ENCODE peak calls at places on chromosomes 5 and 9, in five cellular contexts. One of them, this sample, is unnamed.

GRCh38 chr5:115096034-115096769 is 73.5 kb downstream of the TRIM36 start:
- DNase-seq in GM13976: no peak
- DNase-seq in dorsolateral prefrontal cortex: peak
- DNase-seq in brain microvascular endothelial cell: no peak
- DNase-seq in nephron progenitor cell: no peak
- DNase-seq in this sample: no peak

GRCh38 chr5:31407921-31408714 is 123.8 kb downstream of the DROSHA start:
- DNase-seq in dorsolateral prefrontal cortex: no peak
- DNase-seq in brain microvascular endothelial cell: no peak
- DNase-seq in nephron progenitor cell: no peak
- DNase-seq in GM13976: no peak
- DNase-seq in this sample: no peak

GRCh38 chr5:96091874-96092273 is 130.2 kb upstream of the ELL2 start:
- DNase-seq in GM13976: no peak
- DNase-seq in brain microvascular endothelial cell: no peak
- DNase-seq in nephron progenitor cell: no peak
- DNase-seq in dorsolateral prefrontal cortex: no peak
- DNase-seq in this sample: no peak

GRCh38 chr5:157819502-157820125 is 39.3 kb downstream of the CLINT1 start:
- DNase-seq in nephron progenitor cell: no peak
- DNase-seq in dorsolateral prefrontal cortex: no peak
- DNase-seq in brain microvascular endothelial cell: no peak
- DNase-seq in GM13976: no peak
- DNase-seq in this sample: no peak

GRCh38 chr9:89606049-89606481 is 1.3 kb downstream of the GADD45G start:
- DNase-seq in brain microvascular endothelial cell: peak
- DNase-seq in nephron progenitor cell: peak
- DNase-seq in GM13976: peak
- DNase-seq in dorsolateral prefrontal cortex: peak
- DNase-seq in this sample: peak

GRCh38 chr9:107118873-107119272 is 164.2 kb upstream of the RAD23B start:
- DNase-seq in nephron progenitor cell: peak
- DNase-seq in GM13976: no peak
- DNase-seq in dorsolateral prefrontal cortex: no peak
- DNase-seq in brain microvascular endothelial cell: no peak
- DNase-seq in this sample: no peak

GRCh38 chr5:61055434-61056006 is 106.7 kb downstream of the SMIM15 start:
- DNase-seq in brain microvascular endothelial cell: peak
- DNase-seq in dorsolateral prefrontal cortex: no peak
- DNase-seq in GM13976: peak
- DNase-seq in nephron progenitor cell: no peak
- DNase-seq in this sample: no peak

GRCh38 chr5:57779383-57780223 is 297.0 kb upstream of the ACTBL2 start:
- DNase-seq in brain microvascular endothelial cell: peak
- DNase-seq in GM13976: peak
- DNase-seq in dorsolateral prefrontal cortex: no peak
- DNase-seq in nephron progenitor cell: peak
- DNase-seq in this sample: no peak

GRCh38 chr9:15576350-15577050 is 23.7 kb downstream of the CCDC171 start:
- DNase-seq in GM13976: no peak
- DNase-seq in brain microvascular endothelial cell: no peak
- DNase-seq in dorsolateral prefrontal cortex: no peak
- DNase-seq in nephron progenitor cell: no peak
- DNase-seq in this sample: no peak

GRCh38 chr9:69299316-69299715 is 25.7 kb upstream of the ENTREP1 start:
- DNase-seq in nephron progenitor cell: no peak
- DNase-seq in dorsolateral prefrontal cortex: no peak
- DNase-seq in GM13976: no peak
- DNase-seq in brain microvascular endothelial cell: no peak
- DNase-seq in this sample: no peak

GRCh38 chr9:3699868-3700267 is 174.1 kb upstream of the RFX3 start:
- DNase-seq in dorsolateral prefrontal cortex: no peak
- DNase-seq in GM13976: no peak
- DNase-seq in brain microvascular endothelial cell: no peak
- DNase-seq in nephron progenitor cell: no peak
- DNase-seq in this sample: no peak

GRCh38 chr9:134383148-134383547 is 56.9 kb downstream of the RXRA start:
- DNase-seq in dorsolateral prefrontal cortex: no peak
- DNase-seq in nephron progenitor cell: no peak
- DNase-seq in GM13976: no peak
- DNase-seq in brain microvascular endothelial cell: no peak
- DNase-seq in this sample: no peak

GRCh38 chr5:10406636-10407035 is 35.0 kb upstream of the ROPN1L start:
- DNase-seq in brain microvascular endothelial cell: no peak
- DNase-seq in GM13976: no peak
- DNase-seq in nephron progenitor cell: no peak
- DNase-seq in dorsolateral prefrontal cortex: no peak
- DNase-seq in this sample: no peak

GRCh38 chr5:1385395-1386273 is 40.7 kb upstream of the CLPTM1L start:
- DNase-seq in dorsolateral prefrontal cortex: peak
- DNase-seq in nephron progenitor cell: peak
- DNase-seq in GM13976: peak
- DNase-seq in brain microvascular endothelial cell: peak
- DNase-seq in this sample: peak

GRCh38 chr9:123063172-123063508 is 29.7 kb downstream of the GPR21 start:
- DNase-seq in nephron progenitor cell: no peak
- DNase-seq in GM13976: no peak
- DNase-seq in brain microvascular endothelial cell: no peak
- DNase-seq in dorsolateral prefrontal cortex: no peak
- DNase-seq in this sample: no peak

GRCh38 chr9:90641868-90642558 is 611 bp downstream of the DIRAS2 start:
- DNase-seq in GM13976: no peak
- DNase-seq in brain microvascular endothelial cell: no peak
- DNase-seq in nephron progenitor cell: no peak
- DNase-seq in dorsolateral prefrontal cortex: peak
- DNase-seq in this sample: no peak

GRCh38 chr5:54904425-54904824 is 81.0 kb downstream of the ESM1 start:
- DNase-seq in brain microvascular endothelial cell: peak
- DNase-seq in GM13976: no peak
- DNase-seq in dorsolateral prefrontal cortex: no peak
- DNase-seq in nephron progenitor cell: peak
- DNase-seq in this sample: no peak

GRCh38 chr5:81922790-81923398 is 48.9 kb upstream of the ATG10 start:
- DNase-seq in GM13976: no peak
- DNase-seq in brain microvascular endothelial cell: no peak
- DNase-seq in dorsolateral prefrontal cortex: no peak
- DNase-seq in nephron progenitor cell: no peak
- DNase-seq in this sample: no peak

GRCh38 chr9:84670106-84670800 is 724 bp downstream of the NTRK2 start:
- DNase-seq in brain microvascular endothelial cell: no peak
- DNase-seq in GM13976: peak
- DNase-seq in nephron progenitor cell: peak
- DNase-seq in dorsolateral prefrontal cortex: peak
- DNase-seq in this sample: no peak

GRCh38 chr5:10920400-10920799 is 159.4 kb upstream of the DAP start:
- DNase-seq in GM13976: no peak
- DNase-seq in dorsolateral prefrontal cortex: no peak
- DNase-seq in nephron progenitor cell: no peak
- DNase-seq in brain microvascular endothelial cell: no peak
- DNase-seq in this sample: no peak

GRCh38 chr5:93649234-93649900 is 66.3 kb downstream of the NR2F1 start:
- DNase-seq in dorsolateral prefrontal cortex: no peak
- DNase-seq in GM13976: no peak
- DNase-seq in brain microvascular endothelial cell: no peak
- DNase-seq in nephron progenitor cell: no peak
- DNase-seq in this sample: no peak

GRCh38 chr5:17248999-17249634 is 31.7 kb downstream of the BASP1 start:
- DNase-seq in dorsolateral prefrontal cortex: no peak
- DNase-seq in brain microvascular endothelial cell: peak
- DNase-seq in GM13976: no peak
- DNase-seq in nephron progenitor cell: no peak
- DNase-seq in this sample: no peak

GRCh38 chr9:109977521-109977920 is 197.5 kb downstream of the PALM2AKAP2 start:
- DNase-seq in brain microvascular endothelial cell: no peak
- DNase-seq in GM13976: no peak
- DNase-seq in nephron progenitor cell: no peak
- DNase-seq in dorsolateral prefrontal cortex: no peak
- DNase-seq in this sample: no peak

GRCh38 chr5:58459276-58459859 is 518 bp downstream of the PLK2 start:
- DNase-seq in brain microvascular endothelial cell: no peak
- DNase-seq in GM13976: no peak
- DNase-seq in nephron progenitor cell: no peak
- DNase-seq in dorsolateral prefrontal cortex: no peak
- DNase-seq in this sample: no peak

GRCh38 chr5:14869286-14870164 is 2.1 kb downstream of the ANKH start:
- DNase-seq in dorsolateral prefrontal cortex: peak
- DNase-seq in GM13976: no peak
- DNase-seq in brain microvascular endothelial cell: no peak
- DNase-seq in nephron progenitor cell: no peak
- DNase-seq in this sample: no peak

GRCh38 chr5:134140530-134141201 is 26.2 kb downstream of the TCF7 start:
- DNase-seq in GM13976: peak
- DNase-seq in dorsolateral prefrontal cortex: peak
- DNase-seq in nephron progenitor cell: peak
- DNase-seq in brain microvascular endothelial cell: peak
- DNase-seq in this sample: peak

GRCh38 chr5:168227001-168227400 is 64.4 kb upstream of the WWC1 start:
- DNase-seq in brain microvascular endothelial cell: peak
- DNase-seq in nephron progenitor cell: no peak
- DNase-seq in GM13976: no peak
- DNase-seq in dorsolateral prefrontal cortex: no peak
- DNase-seq in this sample: no peak

GRCh38 chr9:97617939-97618416 is 15.2 kb downstream of the TSTD2 start:
- DNase-seq in GM13976: no peak
- DNase-seq in nephron progenitor cell: no peak
- DNase-seq in dorsolateral prefrontal cortex: no peak
- DNase-seq in brain microvascular endothelial cell: no peak
- DNase-seq in this sample: no peak

GRCh38 chr5:65076251-65076869 is 307.6 kb downstream of the CWC27 start:
- DNase-seq in GM13976: peak
- DNase-seq in dorsolateral prefrontal cortex: no peak
- DNase-seq in nephron progenitor cell: no peak
- DNase-seq in brain microvascular endothelial cell: peak
- DNase-seq in this sample: no peak

GRCh38 chr5:15889001-15889400 is 290.6 kb downstream of the MARCHF11 start:
- DNase-seq in GM13976: no peak
- DNase-seq in brain microvascular endothelial cell: no peak
- DNase-seq in dorsolateral prefrontal cortex: no peak
- DNase-seq in nephron progenitor cell: no peak
- DNase-seq in this sample: no peak

GRCh38 chr5:4015709-4016108 is 420.1 kb downstream of the IRX1 start:
- DNase-seq in GM13976: no peak
- DNase-seq in brain microvascular endothelial cell: no peak
- DNase-seq in nephron progenitor cell: no peak
- DNase-seq in dorsolateral prefrontal cortex: no peak
- DNase-seq in this sample: no peak

GRCh38 chr9:35882265-35882848 is 12.2 kb upstream of the OR13J1 start:
- DNase-seq in dorsolateral prefrontal cortex: peak
- DNase-seq in nephron progenitor cell: peak
- DNase-seq in GM13976: peak
- DNase-seq in brain microvascular endothelial cell: peak
- DNase-seq in this sample: peak

GRCh38 chr9:126056312-126057021 is 270.2 kb upstream of the MVB12B start:
- DNase-seq in dorsolateral prefrontal cortex: no peak
- DNase-seq in nephron progenitor cell: no peak
- DNase-seq in brain microvascular endothelial cell: no peak
- DNase-seq in GM13976: no peak
- DNase-seq in this sample: no peak

GRCh38 chr5:81850494-81850893 is 99.6 kb upstream of the SSBP2 start:
- DNase-seq in nephron progenitor cell: no peak
- DNase-seq in GM13976: no peak
- DNase-seq in dorsolateral prefrontal cortex: peak
- DNase-seq in brain microvascular endothelial cell: no peak
- DNase-seq in this sample: no peak

GRCh38 chr5:172769598-172770373 is 1.2 kb downstream of the DUSP1 start:
- DNase-seq in dorsolateral prefrontal cortex: peak
- DNase-seq in GM13976: peak
- DNase-seq in nephron progenitor cell: no peak
- DNase-seq in brain microvascular endothelial cell: peak
- DNase-seq in this sample: peak

GRCh38 chr5:125578551-125578950 is 832.1 kb upstream of the ZNF608 start:
- DNase-seq in brain microvascular endothelial cell: no peak
- DNase-seq in GM13976: no peak
- DNase-seq in dorsolateral prefrontal cortex: no peak
- DNase-seq in nephron progenitor cell: no peak
- DNase-seq in this sample: no peak

GRCh38 chr5:125576823-125577222 is 830.4 kb upstream of the ZNF608 start:
- DNase-seq in nephron progenitor cell: no peak
- DNase-seq in dorsolateral prefrontal cortex: no peak
- DNase-seq in brain microvascular endothelial cell: no peak
- DNase-seq in GM13976: no peak
- DNase-seq in this sample: no peak

GRCh38 chr5:125575561-125576504 is 829.4 kb upstream of the ZNF608 start:
- DNase-seq in dorsolateral prefrontal cortex: peak
- DNase-seq in brain microvascular endothelial cell: no peak
- DNase-seq in nephron progenitor cell: peak
- DNase-seq in GM13976: no peak
- DNase-seq in this sample: no peak
- TF ChIP-seq CTCF in dorsolateral prefrontal cortex: peak
- TF ChIP-seq CTCF in brain microvascular endothelial cell: no peak
- TF ChIP-seq CTCF in nephron progenitor cell: no peak
- TF ChIP-seq CTCF in GM13976: no peak
- TF ChIP-seq CTCF in this sample: no peak

DNA sequence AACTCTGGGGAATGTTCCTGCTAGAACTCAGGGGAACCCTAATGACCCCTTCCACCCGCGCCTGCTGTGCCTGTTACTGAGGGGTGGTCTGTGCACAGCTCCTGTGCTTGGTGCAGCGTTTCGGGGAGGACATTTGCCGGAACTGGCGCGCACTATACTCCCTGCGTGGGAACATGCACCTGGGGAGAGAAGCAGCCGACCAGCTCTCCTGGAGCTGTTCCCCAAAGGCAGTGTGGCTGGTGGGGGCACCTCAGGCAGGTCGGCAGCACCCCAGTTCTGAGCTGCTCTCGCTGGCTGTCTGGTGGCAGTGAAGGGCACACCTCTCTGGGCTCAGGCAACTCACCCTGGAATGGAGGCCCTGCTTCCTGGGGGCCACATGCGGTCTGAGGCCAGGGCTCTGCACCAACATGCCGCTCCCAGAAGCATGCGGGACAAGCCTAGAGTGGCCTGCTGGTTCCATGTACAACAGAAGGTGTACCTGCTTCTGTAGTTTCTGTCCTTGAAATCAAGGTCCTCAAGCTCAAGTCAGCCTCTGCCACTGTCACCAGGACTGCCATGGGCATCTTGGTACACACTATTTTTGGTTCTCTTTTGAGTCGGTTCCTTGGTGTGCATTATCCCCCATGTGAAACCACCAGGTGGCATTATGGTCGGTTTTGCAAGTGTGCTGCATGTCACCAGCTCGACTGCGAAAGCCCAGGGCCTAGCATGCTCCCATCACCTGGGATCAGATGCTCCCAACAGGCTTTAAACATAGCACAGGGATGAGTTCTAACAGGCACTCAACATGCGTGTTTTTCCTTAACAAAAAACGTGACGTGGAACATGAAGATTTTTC is 7.8 kb upstream of the MRNIP start:
- DNase-seq in GM13976: no peak
- DNase-seq in nephron progenitor cell: no peak
- DNase-seq in brain microvascular endothelial cell: no peak
- DNase-seq in dorsolateral prefrontal cortex: no peak
- DNase-seq in this sample: no peak
- TF ChIP-seq CTCF in GM13976: peak
- TF ChIP-seq CTCF in nephron progenitor cell: no peak
- TF ChIP-seq CTCF in brain microvascular endothelial cell: peak
- TF ChIP-seq CTCF in dorsolateral prefrontal cortex: no peak
- TF ChIP-seq CTCF in this sample: no peak

GRCh38 chr9:124493218-124493617 is 14.0 kb downstream of the NR5A1 start:
- DNase-seq in nephron progenitor cell: no peak
- DNase-seq in dorsolateral prefrontal cortex: no peak
- DNase-seq in GM13976: no peak
- DNase-seq in brain microvascular endothelial cell: no peak
- DNase-seq in this sample: no peak
- TF ChIP-seq CTCF in nephron progenitor cell: no peak
- TF ChIP-seq CTCF in dorsolateral prefrontal cortex: no peak
- TF ChIP-seq CTCF in GM13976: no peak
- TF ChIP-seq CTCF in brain microvascular endothelial cell: no peak
- TF ChIP-seq CTCF in this sample: no peak

GRCh38 chr9:9003184-9003583 is 1203.6 kb upstream of the DMAC1 start:
- DNase-seq in dorsolateral prefrontal cortex: peak
- DNase-seq in GM13976: no peak
- DNase-seq in brain microvascular endothelial cell: peak
- DNase-seq in nephron progenitor cell: no peak
- DNase-seq in this sample: no peak
- TF ChIP-seq CTCF in dorsolateral prefrontal cortex: peak
- TF ChIP-seq CTCF in GM13976: no peak
- TF ChIP-seq CTCF in brain microvascular endothelial cell: peak
- TF ChIP-seq CTCF in nephron progenitor cell: peak
- TF ChIP-seq CTCF in this sample: no peak

This sample was measured in natural killer cell.